ENCODE peak calls at places on chromosomes 13 and 19, in five cellular contexts. L, P, O, T and M are unnamed samples.

GRCh38 chr13:51674276-51674675 is 90.0 kb downstream of the WDFY2 start:
- DNase-seq in L (peak), O (no peak), T (no peak), P (no peak), M (peak)

GRCh38 chr13:25503856-25504255 is 132.1 kb downstream of the ATP8A2 start:
- DNase-seq in L (no peak), T (no peak), O (no peak), P (no peak), M (no peak)

GRCh38 chr19:20923077-20923871 is at the start of gene ZNF85:
- DNase-seq in L (peak), T (no peak), O (peak), P (peak), M (peak)

GRCh38 chr19:8641908-8642547 is 11.6 kb downstream of the NFILZ start:
- DNase-seq in T (peak), O (no peak), P (peak), L (peak), M (peak)

GRCh38 chr13:91962946-91963345 is 564.5 kb downstream of the GPC5 start:
- DNase-seq in P (no peak), O (no peak), L (no peak), T (no peak), M (no peak)

GRCh38 chr13:106517151-106517847 is 18.2 kb downstream of the EFNB2 start:
- DNase-seq in O (no peak), T (no peak), L (no peak), P (no peak), M (no peak)

GRCh38 chr13:94033098-94033497 is 446.4 kb downstream of the DCT start:
- DNase-seq in L (no peak), P (no peak), O (no peak), T (no peak), M (no peak)

GRCh38 chr19:13505761-13506549 is at the start of gene CACNA1A:
- DNase-seq in L (peak), O (peak), T (no peak), P (peak), M (peak)

GRCh38 chr13:46963874-46964273 is 67.0 kb upstream of the HTR2A start:
- DNase-seq in P (no peak), O (no peak), T (no peak), L (no peak), M (no peak)

GRCh38 chr19:29277107-29277506 is 64.2 kb upstream of the UQCRFS1 start:
- DNase-seq in T (no peak), P (no peak), O (peak), L (peak), M (peak)

GRCh38 chr19:4431808-4432674 is 25.6 kb downstream of the UBXN6 start:
- DNase-seq in P (no peak), O (no peak), L (no peak), T (no peak), M (no peak)

GRCh38 chr13:19864339-19865309 is 1.2 kb upstream of the ZMYM5 start:
- DNase-seq in L (peak), T (peak), O (peak), P (peak), M (peak)

GRCh38 chr19:20858861-20859260 is 64.2 kb upstream of the ZNF85 start:
- DNase-seq in O (peak), T (no peak), L (peak), P (no peak), M (peak)

GRCh38 chr19:49857834-49858590 is 7.1 kb downstream of the PTOV1 start:
- DNase-seq in T (no peak), L (no peak), P (no peak), O (no peak), M (no peak)

GRCh38 chr19:49554701-49555181 is 25.6 kb downstream of the NOSIP start:
- DNase-seq in T (no peak), P (no peak), O (no peak), L (no peak), M (no peak)

GRCh38 chr13:35016362-35017148 is 74.5 kb downstream of the NBEA start:
- DNase-seq in O (no peak), P (peak), T (no peak), L (no peak), M (peak)

GRCh38 chr19:17172624-17173345 is 42.4 kb upstream of the USE1 start:
- DNase-seq in T (no peak), L (no peak), O (no peak), P (no peak), M (no peak)

GRCh38 chr19:49497047-49497789 is 984 bp downstream of the RPS11 start:
- DNase-seq in L (peak), T (peak), P (peak), O (peak), M (peak)

DNA sequence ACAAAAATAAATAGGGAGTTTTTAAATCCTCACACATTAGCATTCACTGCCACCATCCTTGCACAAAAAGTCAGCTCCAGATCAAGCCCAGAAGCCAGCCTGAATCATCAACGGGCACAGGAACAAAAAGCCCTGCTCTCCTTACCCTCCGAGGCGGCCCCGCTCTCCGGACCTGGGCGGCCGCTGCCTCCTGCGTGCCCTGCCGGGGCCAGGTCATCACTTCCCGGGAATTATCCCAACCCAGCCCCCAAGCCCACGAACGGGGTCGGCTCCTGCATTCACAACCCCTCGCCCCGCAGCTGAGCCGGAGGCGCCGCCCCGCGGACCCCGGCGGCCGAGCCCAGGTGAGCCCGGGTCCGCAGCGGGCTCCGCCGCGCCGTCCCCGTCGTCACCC is 754 bp downstream of the DNAJB1 start:
- DNase-seq in T (no peak), P (no peak), L (no peak), O (no peak), M (no peak)
- TF ChIP-seq CTCF in T (no peak), P (no peak), L (no peak), O (no peak), M (no peak)

GRCh38 chr13:99926014-99926731 is 45.4 kb downstream of the ZIC5 start:
- DNase-seq in L (no peak), T (peak), P (peak), O (no peak), M (no peak)
- H3K27ac ChIP-seq in L (no peak), T (no peak), P (no peak), O (no peak), M (no peak)

GRCh38 chr13:26682606-26683005 is 78.0 kb downstream of the GPR12 start:
- DNase-seq in P (no peak), T (no peak), O (no peak), L (no peak), M (no peak)
- H3K4me2 ChIP-seq in P (no peak), T (no peak), O (no peak), L (no peak), M (no peak)

DNA sequence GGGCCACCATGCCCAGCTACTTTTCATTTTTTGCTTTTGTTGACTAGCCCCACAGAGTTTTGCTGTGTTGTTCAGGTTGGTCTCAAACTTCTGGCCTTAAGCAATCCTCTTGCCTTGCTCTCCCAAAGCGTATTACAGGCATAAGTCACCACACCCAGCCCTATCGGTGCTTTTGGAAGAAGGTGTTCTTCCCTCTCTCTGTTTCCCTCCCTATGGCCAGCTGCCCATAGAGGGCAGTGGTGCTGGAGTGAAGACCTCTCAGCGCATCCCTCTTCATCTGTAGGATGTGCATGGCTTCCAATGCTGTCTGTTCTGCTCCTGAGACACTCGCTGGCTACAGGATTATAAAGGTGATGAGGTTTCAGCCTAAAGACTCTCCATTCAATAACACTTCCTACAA is 1.3 kb upstream of the CD22 start:
- DNase-seq in T (peak), P (no peak), O (peak), L (peak), M (peak)
- TF ChIP-seq CTCF in T (peak), P (no peak), O (peak), L (peak), M (peak)

GRCh38 chr13:33052446-33052845 is 36.2 kb downstream of the KL start:
- DNase-seq in T (no peak), L (no peak), O (no peak), P (peak), M (no peak)

GRCh38 chr13:33053397-33054066 is 37.3 kb downstream of the KL start:
- DNase-seq in O (no peak), T (no peak), P (peak), L (no peak), M (no peak)

GRCh38 chr13:33060815-33061214 is 44.6 kb downstream of the KL start:
- DNase-seq in T (no peak), O (no peak), L (no peak), P (no peak), M (no peak)

GRCh38 chr13:33058816-33059215 is 42.6 kb downstream of the KL start:
- DNase-seq in P (no peak), O (no peak), L (no peak), T (no peak), M (no peak)

GRCh38 chr13:33057019-33057785 is 41.0 kb downstream of the KL start:
- DNase-seq in T (peak), P (no peak), O (no peak), L (peak), M (peak)
- H3K27ac ChIP-seq in T (no peak), P (no peak), O (no peak), L (no peak), M (no peak)